ENCODE peak calls at places on chromosome 11, in four cellular contexts. One of them, this sample, is unnamed.

GRCh38 chr11:1435820-1436467 is 46.2 kb downstream of the BRSK2 start:
- DNase-seq in heart right ventricle: no peak
- DNase-seq in trophoblast cell: no peak
- DNase-seq in sigmoid colon: no peak
- DNase-seq in this sample: no peak

GRCh38 chr11:8906629-8907028 is 4.4 kb upstream of the AKIP1 start:
- DNase-seq in trophoblast cell: peak; percentile 70
- DNase-seq in sigmoid colon: no peak
- DNase-seq in heart right ventricle: no peak
- DNase-seq in this sample: no peak

GRCh38 chr11:79241205-79241604 is 199.6 kb downstream of the TENM4 start:
- DNase-seq in sigmoid colon: no peak
- DNase-seq in trophoblast cell: no peak
- DNase-seq in heart right ventricle: no peak
- DNase-seq in this sample: no peak

GRCh38 chr11:106461839-106462545 is 384.5 kb downstream of the AASDHPPT start:
- DNase-seq in heart right ventricle: no peak
- DNase-seq in trophoblast cell: peak; percentile 67
- DNase-seq in sigmoid colon: no peak
- DNase-seq in this sample: no peak

GRCh38 chr11:128205796-128206195 is 381.6 kb downstream of the ETS1 start:
- DNase-seq in heart right ventricle: no peak
- DNase-seq in trophoblast cell: no peak
- DNase-seq in sigmoid colon: no peak
- DNase-seq in this sample: no peak

GRCh38 chr11:17719940-17720795 is 797 bp downstream of the MYOD1 start:
- DNase-seq in heart right ventricle: no peak
- DNase-seq in trophoblast cell: peak; percentile 50
- DNase-seq in sigmoid colon: no peak
- DNase-seq in this sample: peak; percentile 71

GRCh38 chr11:130269544-130269943 is 45.2 kb downstream of the ZBTB44 start:
- DNase-seq in sigmoid colon: no peak
- DNase-seq in trophoblast cell: peak; percentile 29
- DNase-seq in heart right ventricle: no peak
- DNase-seq in this sample: no peak

GRCh38 chr11:128235958-128236357 is 351.4 kb downstream of the ETS1 start:
- DNase-seq in trophoblast cell: peak; percentile 41
- DNase-seq in sigmoid colon: peak; percentile 69
- DNase-seq in heart right ventricle: no peak
- DNase-seq in this sample: no peak

GRCh38 chr11:86644291-86644690 is 28.1 kb downstream of the ME3 start:
- DNase-seq in trophoblast cell: no peak
- DNase-seq in heart right ventricle: no peak
- DNase-seq in sigmoid colon: no peak
- DNase-seq in this sample: no peak

GRCh38 chr11:17883946-17884345 is 128.9 kb downstream of the SERGEF start:
- DNase-seq in sigmoid colon: no peak
- DNase-seq in trophoblast cell: no peak
- DNase-seq in heart right ventricle: no peak
- DNase-seq in this sample: no peak

GRCh38 chr11:15884131-15884530 is 472.2 kb downstream of the SOX6 start:
- DNase-seq in trophoblast cell: no peak
- DNase-seq in heart right ventricle: no peak
- DNase-seq in sigmoid colon: no peak
- DNase-seq in this sample: no peak

GRCh38 chr11:120032766-120033390 is 105.0 kb downstream of the TRIM29 start:
- DNase-seq in sigmoid colon: no peak
- DNase-seq in heart right ventricle: no peak
- DNase-seq in trophoblast cell: no peak
- DNase-seq in this sample: peak; percentile 90

GRCh38 chr11:104490182-104490581 is 326.2 kb upstream of the PDGFD start:
- DNase-seq in heart right ventricle: no peak
- DNase-seq in sigmoid colon: no peak
- DNase-seq in trophoblast cell: no peak
- DNase-seq in this sample: no peak

GRCh38 chr11:124718801-124719200 is 20.9 kb upstream of the NRGN start:
- DNase-seq in sigmoid colon: no peak
- DNase-seq in heart right ventricle: no peak
- DNase-seq in trophoblast cell: no peak
- DNase-seq in this sample: no peak

GRCh38 chr11:35364101-35364780 is 55.1 kb downstream of the SLC1A2 start:
- DNase-seq in trophoblast cell: peak; percentile 42
- DNase-seq in heart right ventricle: peak; percentile 70
- DNase-seq in sigmoid colon: peak; percentile 94
- DNase-seq in this sample: peak; percentile 90

GRCh38 chr11:94588366-94588952 is 21.3 kb downstream of the PIWIL4 start:
- DNase-seq in heart right ventricle: no peak
- DNase-seq in trophoblast cell: peak; percentile 99
- DNase-seq in sigmoid colon: no peak
- DNase-seq in this sample: no peak

GRCh38 chr11:2265396-2265795 is 5.0 kb downstream of the ASCL2 start:
- DNase-seq in heart right ventricle: no peak
- DNase-seq in trophoblast cell: peak; percentile 88
- DNase-seq in sigmoid colon: no peak
- DNase-seq in this sample: peak; percentile 81

GRCh38 chr11:76524461-76524860 is 79.6 kb downstream of the EMSY start:
- DNase-seq in trophoblast cell: peak; percentile 45
- DNase-seq in heart right ventricle: no peak
- DNase-seq in sigmoid colon: no peak
- DNase-seq in this sample: no peak

GRCh38 chr11:94007906-94008305 is 13.2 kb upstream of the HEPHL1 start:
- DNase-seq in heart right ventricle: no peak
- DNase-seq in trophoblast cell: no peak
- DNase-seq in sigmoid colon: no peak
- DNase-seq in this sample: no peak

GRCh38 chr11:134785059-134785458 is 373.0 kb upstream of the B3GAT1 start:
- DNase-seq in sigmoid colon: no peak
- DNase-seq in heart right ventricle: no peak
- DNase-seq in trophoblast cell: no peak
- DNase-seq in this sample: no peak

GRCh38 chr11:131637469-131638175 is 267.2 kb downstream of the NTM start:
- DNase-seq in trophoblast cell: peak; percentile 4
- DNase-seq in sigmoid colon: no peak
- DNase-seq in heart right ventricle: no peak
- DNase-seq in this sample: no peak

GRCh38 chr11:94023856-94024255 is 2.7 kb downstream of the HEPHL1 start:
- DNase-seq in heart right ventricle: no peak
- DNase-seq in sigmoid colon: no peak
- DNase-seq in trophoblast cell: no peak
- DNase-seq in this sample: no peak

GRCh38 chr11:1005913-1006312 is 30.6 kb downstream of the MUC6 start:
- DNase-seq in sigmoid colon: peak; percentile 83
- DNase-seq in heart right ventricle: no peak
- DNase-seq in trophoblast cell: no peak
- DNase-seq in this sample: no peak

GRCh38 chr11:17406818-17407149 is 18.3 kb upstream of the KCNJ11 start:
- DNase-seq in heart right ventricle: no peak
- DNase-seq in sigmoid colon: peak; percentile 65
- DNase-seq in trophoblast cell: no peak
- DNase-seq in this sample: peak; percentile 76

GRCh38 chr11:33934450-33934849 is 42.6 kb upstream of the LMO2 start:
- DNase-seq in heart right ventricle: no peak
- DNase-seq in trophoblast cell: no peak
- DNase-seq in sigmoid colon: no peak
- DNase-seq in this sample: no peak

GRCh38 chr11:130722401-130722800 is 193.9 kb downstream of the SNX19 start:
- DNase-seq in heart right ventricle: no peak
- DNase-seq in sigmoid colon: no peak
- DNase-seq in trophoblast cell: no peak
- DNase-seq in this sample: no peak

GRCh38 chr11:31809857-31810778 is 1.0 kb downstream of the PAX6 start:
- DNase-seq in heart right ventricle: no peak
- DNase-seq in sigmoid colon: peak; percentile 61
- DNase-seq in trophoblast cell: peak; percentile 50
- DNase-seq in this sample: peak; percentile 84

GRCh38 chr11:5689551-5689983 is at the start of gene TRIM22:
- DNase-seq in sigmoid colon: no peak
- DNase-seq in heart right ventricle: peak; percentile 61
- DNase-seq in trophoblast cell: peak; percentile 44
- DNase-seq in this sample: no peak

GRCh38 chr11:126601550-126602215 is 246.2 kb downstream of the ST3GAL4 start:
- DNase-seq in heart right ventricle: no peak
- DNase-seq in trophoblast cell: no peak
- DNase-seq in sigmoid colon: no peak
- DNase-seq in this sample: peak; percentile 45

GRCh38 chr11:104365676-104366075 is 201.7 kb upstream of the PDGFD start:
- DNase-seq in trophoblast cell: no peak
- DNase-seq in sigmoid colon: no peak
- DNase-seq in heart right ventricle: no peak
- DNase-seq in this sample: no peak

GRCh38 chr11:19953909-19954308 is 206.4 kb downstream of the DBX1 start:
- DNase-seq in trophoblast cell: peak; percentile 68
- DNase-seq in sigmoid colon: no peak
- DNase-seq in heart right ventricle: peak; percentile 22
- DNase-seq in this sample: no peak

GRCh38 chr11:13939952-13940610 is 22.4 kb upstream of the SPON1 start:
- DNase-seq in sigmoid colon: no peak
- DNase-seq in heart right ventricle: no peak
- DNase-seq in trophoblast cell: peak; percentile 94
- DNase-seq in this sample: no peak

GRCh38 chr11:83483808-83484207 is 197.6 kb upstream of the CCDC90B start:
- DNase-seq in trophoblast cell: no peak
- DNase-seq in heart right ventricle: no peak
- DNase-seq in sigmoid colon: no peak
- DNase-seq in this sample: no peak

GRCh38 chr11:61752117-61752924 is at the start of gene MYRF:
- DNase-seq in trophoblast cell: peak; percentile 52
- DNase-seq in sigmoid colon: no peak
- DNase-seq in heart right ventricle: peak; percentile 35
- DNase-seq in this sample: no peak

GRCh38 chr11:35618497-35619029 is 303 bp downstream of the FJX1 start:
- DNase-seq in heart right ventricle: peak; percentile 12
- DNase-seq in sigmoid colon: peak; percentile 65
- DNase-seq in trophoblast cell: peak; percentile 45
- DNase-seq in this sample: no peak

GRCh38 chr11:1217151-1217550 is 5.7 kb upstream of the MUC5B start:
- DNase-seq in trophoblast cell: no peak
- DNase-seq in heart right ventricle: no peak
- DNase-seq in sigmoid colon: peak; percentile 45
- DNase-seq in this sample: peak; percentile 36

GRCh38 chr11:17683378-17684161 is 35.8 kb upstream of the MYOD1 start:
- DNase-seq in sigmoid colon: no peak
- DNase-seq in heart right ventricle: no peak
- DNase-seq in trophoblast cell: peak; percentile 94
- DNase-seq in this sample: no peak

GRCh38 chr11:12854829-12855228 is 154.3 kb upstream of the RASSF10 start:
- DNase-seq in sigmoid colon: no peak
- DNase-seq in heart right ventricle: no peak
- DNase-seq in trophoblast cell: no peak
- DNase-seq in this sample: no peak

GRCh38 chr11:116424615-116425261 is 348.0 kb downstream of the BUD13 start:
- DNase-seq in sigmoid colon: no peak
- DNase-seq in heart right ventricle: no peak
- DNase-seq in trophoblast cell: no peak
- DNase-seq in this sample: peak; percentile 57

This sample was measured in posterior vena cava.